ENCODE peak calls at places on chromosomes 7 and 10, in nine cellular contexts. W is stomach; R is effector memory CD4-positive, alpha-beta T cell; N is fibroblast of lung; K is MM.1S; B is IMR-90; O is kidney epithelial cell; C is brain microvascular endothelial cell; S is GM23248. E is an unnamed sample.

GRCh38 chr7:7996568-7996967 is 28.0 kb downstream of the GLCCI1 start:
- DNase-seq in K (peak), C (peak), B (peak), R (no peak), O (no peak), W (no peak), N (peak), S (peak), E (peak)

GRCh38 chr7:115019882-115020605 is 98.2 kb downstream of the MDFIC start:
- DNase-seq in S (no peak), C (no peak), O (no peak), N (no peak), K (no peak), B (no peak), W (no peak), R (no peak), E (no peak)

GRCh38 chr10:22320591-22321155 is at the start of gene BMI1:
- DNase-seq in R (peak), B (peak), O (no peak), S (peak), W (peak), N (peak), C (peak), K (peak), E (peak)

GRCh38 chr7:40403664-40404476 is 269.1 kb downstream of the SUGCT start:
- DNase-seq in W (no peak), C (no peak), K (no peak), O (no peak), S (no peak), N (peak), R (no peak), B (no peak), E (peak)

GRCh38 chr7:43630466-43630865 is 47.6 kb downstream of the STK17A start:
- DNase-seq in R (no peak), C (no peak), N (no peak), S (no peak), K (no peak), W (no peak), O (no peak), B (no peak), E (no peak)

GRCh38 chr10:33414841-33415240 is 80.4 kb upstream of the NRP1 start:
- DNase-seq in S (no peak), K (no peak), N (no peak), O (no peak), B (peak), C (no peak), R (no peak), W (no peak), E (no peak)

GRCh38 chr10:89861584-89862287 is 160.3 kb downstream of the KIF20B start:
- DNase-seq in R (no peak), C (peak), B (peak), S (peak), W (no peak), K (no peak), O (peak), N (peak), E (peak)

GRCh38 chr7:140610204-140611165 is 30.1 kb downstream of the DENND2A start:
- DNase-seq in B (peak), R (no peak), O (no peak), K (no peak), C (no peak), S (peak), W (no peak), N (no peak), E (no peak)

GRCh38 chr7:5692845-5693278 is 88.6 kb downstream of the RNF216 start:
- DNase-seq in O (no peak), S (peak), W (no peak), C (peak), R (no peak), K (no peak), N (peak), B (peak), E (peak)

GRCh38 chr7:149834601-149835000 is 3.6 kb upstream of the ZNF862 start:
- DNase-seq in N (no peak), B (no peak), W (no peak), C (no peak), S (no peak), O (no peak), K (no peak), R (no peak), E (no peak)

DNA sequence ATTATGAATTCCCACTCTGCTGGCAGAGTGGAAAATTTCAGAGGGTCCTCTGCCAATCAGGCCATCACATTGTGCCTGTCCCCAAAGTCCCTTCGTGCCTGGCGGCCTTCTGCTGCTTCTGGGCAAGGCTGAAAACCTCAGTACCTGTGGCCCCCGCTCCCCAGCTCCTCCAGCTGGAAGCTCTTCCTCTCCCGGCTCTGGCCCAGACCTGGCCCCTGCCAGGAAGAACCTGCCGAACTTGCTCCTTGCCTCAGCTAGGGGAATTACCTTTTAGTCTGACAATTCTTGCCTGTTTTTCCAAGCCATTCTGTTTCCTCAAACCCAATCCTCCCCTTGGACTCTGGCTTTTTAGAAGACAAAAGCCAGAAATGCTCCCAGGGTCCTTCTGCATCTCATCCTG is 27.9 kb upstream of the TRIL start:
- DNase-seq in N (no peak), O (no peak), W (peak), R (no peak), C (no peak), B (no peak), K (no peak), S (no peak), E (no peak)
- H3K4me3 ChIP-seq in N (no peak), O (no peak), W (no peak), R (no peak), C (no peak), B (no peak), K (no peak), S (peak), E (no peak)

GRCh38 chr10:68288680-68289079 is 43.2 kb upstream of the HNRNPH3 start:
- DNase-seq in S (no peak), C (no peak), R (no peak), B (no peak), O (no peak), K (no peak), W (no peak), N (no peak), E (no peak)

GRCh38 chr10:68280750-68281149 is 48.8 kb upstream of the ATOH7 start:
- DNase-seq in B (no peak), N (no peak), S (no peak), C (no peak), W (no peak), O (no peak), R (no peak), K (no peak), E (no peak)

GRCh38 chr10:68284597-68284996 is 47.3 kb upstream of the HNRNPH3 start:
- DNase-seq in C (no peak), R (no peak), W (no peak), S (no peak), B (peak), N (no peak), O (no peak), K (no peak), E (no peak)

GRCh38 chr10:68284007-68284406 is 47.9 kb upstream of the HNRNPH3 start:
- DNase-seq in W (no peak), S (no peak), B (peak), N (peak), R (no peak), O (no peak), K (no peak), C (no peak), E (no peak)
- H3K4me3 ChIP-seq in W (no peak), S (no peak), B (no peak), N (no peak), R (no peak), O (no peak), K (no peak), C (no peak), E (no peak)

DNA sequence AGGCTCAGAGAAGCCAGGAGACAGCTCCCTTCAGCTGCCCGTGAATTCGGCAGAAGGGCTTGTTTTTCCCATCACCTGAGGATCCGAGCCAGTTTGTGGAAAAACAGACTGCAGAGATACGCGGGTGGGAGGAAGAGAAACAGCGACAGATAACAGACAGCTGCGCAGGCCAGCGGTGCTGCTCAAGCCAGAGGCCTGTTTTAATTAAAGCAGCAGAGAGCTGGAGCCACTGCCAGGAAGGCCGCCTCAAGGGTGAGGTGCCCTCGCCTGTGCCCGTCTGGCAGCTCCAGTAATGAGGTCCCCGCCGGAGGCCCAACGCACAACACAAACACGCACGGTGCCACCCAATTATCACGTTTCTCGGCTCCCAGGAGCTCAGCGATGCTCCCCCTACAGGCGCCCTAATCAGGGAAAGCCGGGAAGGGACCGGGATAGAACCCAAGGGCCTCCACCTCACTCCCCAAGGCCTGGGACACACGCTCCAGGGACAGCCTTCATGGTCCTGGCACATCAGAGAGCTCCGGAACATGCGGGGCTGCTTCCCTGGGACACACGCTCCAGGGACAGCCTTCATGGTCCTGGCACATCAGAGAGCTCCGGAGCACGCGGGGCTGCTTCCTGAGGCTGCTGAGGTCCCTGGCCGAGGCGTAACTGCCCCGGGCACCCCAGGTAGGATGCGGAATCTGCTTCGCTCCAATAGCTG is 60.6 kb upstream of the DNAAF5 start:
- DNase-seq in O (no peak), C (no peak), B (no peak), W (no peak), K (no peak), R (no peak), S (peak), N (no peak), E (peak)
- H3K4me3 ChIP-seq in O (no peak), C (no peak), B (no peak), W (no peak), K (no peak), R (no peak), S (no peak), N (no peak), E (peak)

GRCh38 chr10:5661043-5661442 is 5.4 kb downstream of the ASB13 start:
- DNase-seq in C (no peak), R (no peak), K (no peak), W (no peak), N (no peak), B (no peak), S (no peak), O (no peak), E (no peak)
- H3K4me3 ChIP-seq in C (no peak), R (no peak), K (no peak), W (no peak), N (no peak), B (no peak), S (no peak), O (no peak), E (no peak)

GRCh38 chr10:69089638-69090599 is 2.0 kb downstream of the SRGN start:
- DNase-seq in B (peak), S (no peak), R (peak), C (peak), K (peak), O (no peak), W (peak), N (peak), E (no peak)
- H3K4me3 ChIP-seq in B (no peak), S (no peak), R (peak), C (peak), K (peak), O (no peak), W (peak), N (no peak), E (no peak)

GRCh38 chr7:12257582-12257981 is 46.5 kb downstream of the TMEM106B start:
- DNase-seq in W (no peak), O (peak), N (peak), S (peak), C (peak), B (peak), K (peak), R (no peak), E (peak)
- H3K4me3 ChIP-seq in W (no peak), O (no peak), N (peak), S (peak), C (no peak), B (peak), K (peak), R (peak), E (no peak)

E was measured in AG10803.